ENCODE peak calls at places on chromosomes 6 and 20, in ten cellular contexts. J is left colon, Y is body of pancreas, O is epithelial cell of esophagus, X is GM06990, E is heart left ventricle, L is HCT116, F is COR-L47, Z is GM13977, C is GM19239. B is an unnamed sample.

GRCh38 chr6:90712165-90712564 is 125.3 kb upstream of the MAP3K7 start:
- DNase-seq in O (no peak), C (no peak), F (no peak), Y (no peak), X (no peak), E (no peak), J (no peak), L (no peak), Z (no peak), B (no peak)

GRCh38 chr6:489762-490161 is 98.2 kb downstream of the IRF4 start:
- DNase-seq in Z (no peak), L (no peak), X (no peak), F (no peak), O (no peak), Y (no peak), J (no peak), E (no peak), C (no peak), B (no peak)

GRCh38 chr6:88872962-88873361 is 90.5 kb downstream of the RNGTT start:
- DNase-seq in E (no peak), X (no peak), Z (no peak), J (no peak), C (no peak), Y (no peak), L (no peak), O (no peak), F (no peak), B (no peak)

GRCh38 chr6:39804666-39805065 is 12.5 kb downstream of the DAAM2 start:
- DNase-seq in F (no peak), C (no peak), X (no peak), L (no peak), Z (no peak), O (peak), J (no peak), E (no peak), Y (no peak), B (no peak)

GRCh38 chr20:14696937-14697336 is 359.5 kb upstream of the FLRT3 start:
- DNase-seq in F (no peak), X (no peak), C (no peak), Z (no peak), J (no peak), E (no peak), Y (no peak), O (no peak), L (no peak), B (no peak)

GRCh38 chr6:118651282-118652050 is at the start of gene CEP85L:
- DNase-seq in O (peak), X (peak), L (peak), F (peak), Y (peak), C (peak), E (peak), J (peak), Z (peak), B (peak)

GRCh38 chr20:57882451-57883161 is 172.8 kb upstream of the PMEPA1 start:
- DNase-seq in L (no peak), Z (no peak), C (no peak), Y (no peak), X (no peak), E (no peak), F (no peak), O (no peak), J (peak), B (no peak)

GRCh38 chr20:9514072-9514460 is 324 bp upstream of the LAMP5 start:
- DNase-seq in C (no peak), Z (no peak), J (no peak), X (no peak), F (no peak), E (no peak), L (no peak), O (no peak), Y (no peak), B (no peak)

GRCh38 chr20:38135641-38136420 is 29.2 kb downstream of the TGM2 start:
- DNase-seq in E (peak), J (peak), F (no peak), X (no peak), Y (no peak), L (no peak), Z (no peak), O (no peak), C (no peak), B (no peak)

GRCh38 chr6:125310994-125311649 is 9.4 kb upstream of the HDDC2 start:
- DNase-seq in E (peak), X (no peak), L (peak), Z (peak), J (no peak), C (no peak), Y (peak), F (peak), O (peak), B (peak)

GRCh38 chr6:164151161-164151728 is 736.7 kb downstream of the QKI start:
- DNase-seq in C (no peak), E (peak), O (no peak), X (no peak), Y (no peak), F (peak), Z (no peak), L (no peak), J (no peak), B (no peak)

GRCh38 chr20:14634666-14635065 is 297.3 kb upstream of the FLRT3 start:
- DNase-seq in F (no peak), Z (no peak), E (no peak), O (peak), Y (no peak), L (no peak), J (no peak), X (no peak), C (no peak), B (no peak)